ENCODE peak calls at places on chromosomes 3 and 15, in six cellular contexts. One of them, this sample, is unnamed.

GRCh38 chr3:56075089-56075488 is 393.2 kb downstream of the ERC2 start:
- DNase-seq in lung: no peak
- DNase-seq in HAP-1: no peak
- DNase-seq in CD8-positive, alpha-beta memory T cell: no peak
- DNase-seq in ovary: no peak
- DNase-seq in left ventricle myocardium inferior: no peak
- DNase-seq in this sample: no peak

GRCh38 chr3:133042778-133043177 is 4.6 kb downstream of the TMEM108 start:
- DNase-seq in lung: no peak
- DNase-seq in HAP-1: peak; percentile 8
- DNase-seq in CD8-positive, alpha-beta memory T cell: no peak
- DNase-seq in ovary: no peak
- DNase-seq in left ventricle myocardium inferior: no peak
- DNase-seq in this sample: no peak

GRCh38 chr15:40367673-40368611 is 9.9 kb downstream of the DISP2 start:
- DNase-seq in lung: peak; percentile 88
- DNase-seq in HAP-1: peak; percentile 89
- DNase-seq in CD8-positive, alpha-beta memory T cell: peak; percentile 81
- DNase-seq in ovary: peak; percentile 79
- DNase-seq in left ventricle myocardium inferior: peak; percentile 82
- DNase-seq in this sample: peak; percentile 93

GRCh38 chr3:81302045-81302444 is 459.4 kb downstream of the GBE1 start:
- DNase-seq in lung: no peak
- DNase-seq in HAP-1: peak; percentile 53
- DNase-seq in CD8-positive, alpha-beta memory T cell: no peak
- DNase-seq in ovary: peak; percentile 19
- DNase-seq in left ventricle myocardium inferior: no peak
- DNase-seq in this sample: no peak

GRCh38 chr3:195453236-195453635 is 10.4 kb upstream of the ACAP2 start:
- DNase-seq in lung: no peak
- DNase-seq in HAP-1: no peak
- DNase-seq in CD8-positive, alpha-beta memory T cell: no peak
- DNase-seq in ovary: no peak
- DNase-seq in left ventricle myocardium inferior: no peak
- DNase-seq in this sample: no peak

GRCh38 chr3:181568248-181568647 is 143.5 kb upstream of the SOX2 start:
- DNase-seq in lung: no peak
- DNase-seq in HAP-1: no peak
- DNase-seq in CD8-positive, alpha-beta memory T cell: no peak
- DNase-seq in ovary: no peak
- DNase-seq in left ventricle myocardium inferior: no peak
- DNase-seq in this sample: no peak

GRCh38 chr3:196712514-196713413 is 587 bp downstream of the PIGX start:
- DNase-seq in lung: peak; percentile 59
- DNase-seq in HAP-1: peak; percentile 16
- DNase-seq in CD8-positive, alpha-beta memory T cell: peak; percentile 62
- DNase-seq in ovary: peak; percentile 73
- DNase-seq in left ventricle myocardium inferior: peak; percentile 74
- DNase-seq in this sample: peak; percentile 64

GRCh38 chr15:70466895-70467529 is 296.3 kb downstream of the UACA start:
- DNase-seq in lung: peak; percentile 48
- DNase-seq in HAP-1: peak; percentile 77
- DNase-seq in CD8-positive, alpha-beta memory T cell: no peak
- DNase-seq in ovary: peak; percentile 54
- DNase-seq in left ventricle myocardium inferior: peak; percentile 46
- DNase-seq in this sample: no peak

GRCh38 chr3:64199933-64200332 is 25.3 kb downstream of the PRICKLE2 start:
- DNase-seq in lung: no peak
- DNase-seq in HAP-1: no peak
- DNase-seq in CD8-positive, alpha-beta memory T cell: no peak
- DNase-seq in ovary: no peak
- DNase-seq in left ventricle myocardium inferior: no peak
- DNase-seq in this sample: no peak

GRCh38 chr15:68157074-68157473 is 48.1 kb downstream of the CALML4 start:
- DNase-seq in lung: no peak
- DNase-seq in HAP-1: no peak
- DNase-seq in CD8-positive, alpha-beta memory T cell: no peak
- DNase-seq in ovary: no peak
- DNase-seq in left ventricle myocardium inferior: no peak
- DNase-seq in this sample: no peak

GRCh38 chr3:23650371-23651140 is 155.2 kb upstream of the UBE2E1 start:
- DNase-seq in lung: no peak
- DNase-seq in HAP-1: no peak
- DNase-seq in CD8-positive, alpha-beta memory T cell: no peak
- DNase-seq in ovary: no peak
- DNase-seq in left ventricle myocardium inferior: no peak
- DNase-seq in this sample: no peak

GRCh38 chr3:71109241-71109976 is 474.1 kb downstream of the FOXP1 start:
- DNase-seq in lung: no peak
- DNase-seq in HAP-1: no peak
- DNase-seq in CD8-positive, alpha-beta memory T cell: no peak
- DNase-seq in ovary: no peak
- DNase-seq in left ventricle myocardium inferior: no peak
- DNase-seq in this sample: no peak

GRCh38 chr15:45648521-45649200 is 13.8 kb downstream of the SQOR start:
- DNase-seq in lung: no peak
- DNase-seq in HAP-1: no peak
- DNase-seq in CD8-positive, alpha-beta memory T cell: no peak
- DNase-seq in ovary: no peak
- DNase-seq in left ventricle myocardium inferior: no peak
- DNase-seq in this sample: peak; percentile 88

DNA sequence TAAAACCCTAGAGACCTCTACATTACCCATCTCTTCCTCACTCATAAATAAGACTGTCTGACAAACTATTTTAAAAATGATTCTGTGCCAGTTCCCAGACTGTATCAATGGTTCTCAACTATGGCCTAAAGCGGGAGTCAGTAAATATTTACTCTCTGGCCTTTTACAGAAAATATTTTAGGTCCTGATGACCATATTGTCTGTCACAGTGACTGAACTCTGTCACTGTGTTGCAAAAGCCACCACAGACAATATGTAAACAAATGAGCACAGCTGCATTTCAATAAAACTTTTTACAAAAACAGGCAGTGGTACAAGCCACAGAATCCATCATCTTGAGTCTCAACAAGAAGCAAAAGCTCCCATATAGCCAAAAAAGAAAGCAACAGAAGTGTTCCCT is 45.4 kb downstream of the PLOD2 start:
- DNase-seq in lung: no peak
- DNase-seq in HAP-1: no peak
- DNase-seq in CD8-positive, alpha-beta memory T cell: no peak
- DNase-seq in ovary: no peak
- DNase-seq in left ventricle myocardium inferior: no peak
- DNase-seq in this sample: no peak
- H3K36me3 ChIP-seq in lung: peaks cover 4% of the 10 kb centered on the region
- H3K36me3 ChIP-seq in HAP-1: no peaks in the 10 kb centered on the region
- H3K36me3 ChIP-seq in CD8-positive, alpha-beta memory T cell: no peaks in the 10 kb centered on the region
- H3K36me3 ChIP-seq in ovary: no peaks in the 10 kb centered on the region
- H3K36me3 ChIP-seq in left ventricle myocardium inferior: peaks cover 76% of the 10 kb centered on the region
- H3K36me3 ChIP-seq in this sample: peaks cover 95% of the 10 kb centered on the region

GRCh38 chr3:42037318-42037945 is 53.7 kb upstream of the TRAK1 start:
- DNase-seq in lung: no peak
- DNase-seq in HAP-1: no peak
- DNase-seq in CD8-positive, alpha-beta memory T cell: no peak
- DNase-seq in ovary: no peak
- DNase-seq in left ventricle myocardium inferior: no peak
- DNase-seq in this sample: no peak
- H3K36me3 ChIP-seq in lung: peaks cover 6% of the 10 kb centered on the region
- H3K36me3 ChIP-seq in HAP-1: peaks cover 3% of the 10 kb centered on the region
- H3K36me3 ChIP-seq in CD8-positive, alpha-beta memory T cell: no peaks in the 10 kb centered on the region
- H3K36me3 ChIP-seq in ovary: no peaks in the 10 kb centered on the region
- H3K36me3 ChIP-seq in left ventricle myocardium inferior: peaks cover 12% of the 10 kb centered on the region
- H3K36me3 ChIP-seq in this sample: no peaks in the 10 kb centered on the region

GRCh38 chr3:57582470-57583168 is 14.5 kb downstream of the ARF4 start:
- DNase-seq in lung: no peak
- DNase-seq in HAP-1: peak; percentile 17
- DNase-seq in CD8-positive, alpha-beta memory T cell: no peak
- DNase-seq in ovary: no peak
- DNase-seq in left ventricle myocardium inferior: no peak
- DNase-seq in this sample: no peak
- H3K36me3 ChIP-seq in lung: peaks cover 12% of the 10 kb centered on the region
- H3K36me3 ChIP-seq in HAP-1: peaks cover 49% of the 10 kb centered on the region
- H3K36me3 ChIP-seq in CD8-positive, alpha-beta memory T cell: peaks cover 6% of the 10 kb centered on the region
- H3K36me3 ChIP-seq in ovary: no peaks in the 10 kb centered on the region
- H3K36me3 ChIP-seq in left ventricle myocardium inferior: peaks cover 56% of the 10 kb centered on the region
- H3K36me3 ChIP-seq in this sample: peaks cover 87% of the 10 kb centered on the region

GRCh38 chr3:76010252-76010651 is 224.9 kb upstream of the ZNF717 start:
- DNase-seq in lung: no peak
- DNase-seq in HAP-1: no peak
- DNase-seq in CD8-positive, alpha-beta memory T cell: no peak
- DNase-seq in ovary: no peak
- DNase-seq in left ventricle myocardium inferior: no peak
- DNase-seq in this sample: no peak

DNA sequence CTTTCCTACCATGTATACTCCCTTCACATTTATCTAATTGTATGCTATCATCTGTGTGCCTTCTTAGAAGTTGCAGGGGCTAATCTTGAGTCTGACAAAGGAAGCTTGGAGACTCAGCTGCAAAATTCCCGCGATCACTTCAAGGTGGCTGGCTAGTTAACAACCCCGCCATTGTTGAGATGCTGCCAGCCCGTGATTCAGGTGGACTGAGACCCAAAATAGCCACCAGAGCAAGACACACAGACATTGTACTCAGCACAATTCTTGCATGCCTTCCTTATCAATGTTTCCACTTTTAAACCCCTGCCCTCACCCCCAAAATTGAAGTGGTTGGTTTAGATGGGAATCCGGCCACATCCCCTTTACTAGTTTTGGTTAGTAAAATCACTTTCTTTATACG is 225.8 kb upstream of the ZNF717 start:
- DNase-seq in lung: no peak
- DNase-seq in HAP-1: no peak
- DNase-seq in CD8-positive, alpha-beta memory T cell: no peak
- DNase-seq in ovary: no peak
- DNase-seq in left ventricle myocardium inferior: no peak
- DNase-seq in this sample: no peak
- H3K36me3 ChIP-seq in lung: no peaks in the 10 kb centered on the region
- H3K36me3 ChIP-seq in HAP-1: no peaks in the 10 kb centered on the region
- H3K36me3 ChIP-seq in CD8-positive, alpha-beta memory T cell: no peaks in the 10 kb centered on the region
- H3K36me3 ChIP-seq in ovary: no peaks in the 10 kb centered on the region
- H3K36me3 ChIP-seq in left ventricle myocardium inferior: no peaks in the 10 kb centered on the region
- H3K36me3 ChIP-seq in this sample: no peaks in the 10 kb centered on the region

DNA sequence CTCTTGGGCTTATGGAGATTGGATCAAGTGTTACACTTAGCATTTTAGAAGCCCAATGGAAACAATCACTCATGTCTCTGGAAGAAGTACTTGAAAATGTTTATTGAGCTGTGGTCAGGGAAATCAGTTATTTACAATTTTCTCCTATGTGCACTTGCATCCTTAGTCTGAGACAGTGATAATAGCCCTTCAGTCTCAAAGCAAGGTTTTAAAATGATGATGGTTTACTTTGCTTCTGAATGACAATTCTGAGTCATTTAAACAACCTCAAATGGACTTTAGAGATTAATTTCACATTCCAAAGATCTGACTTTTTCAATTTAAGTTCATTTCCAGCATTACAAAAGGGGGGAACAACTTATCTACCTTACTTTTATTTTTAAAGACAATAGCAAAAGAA is 20.1 kb downstream of the TIPARP start:
- DNase-seq in lung: no peak
- DNase-seq in HAP-1: no peak
- DNase-seq in CD8-positive, alpha-beta memory T cell: no peak
- DNase-seq in ovary: no peak
- DNase-seq in left ventricle myocardium inferior: no peak
- DNase-seq in this sample: no peak
- H3K36me3 ChIP-seq in lung: peaks cover 3% of the 10 kb centered on the region
- H3K36me3 ChIP-seq in HAP-1: peaks cover 26% of the 10 kb centered on the region
- H3K36me3 ChIP-seq in CD8-positive, alpha-beta memory T cell: peaks cover 28% of the 10 kb centered on the region
- H3K36me3 ChIP-seq in ovary: no peaks in the 10 kb centered on the region
- H3K36me3 ChIP-seq in left ventricle myocardium inferior: peaks cover 57% of the 10 kb centered on the region
- H3K36me3 ChIP-seq in this sample: peaks cover 99% of the 10 kb centered on the region

DNA sequence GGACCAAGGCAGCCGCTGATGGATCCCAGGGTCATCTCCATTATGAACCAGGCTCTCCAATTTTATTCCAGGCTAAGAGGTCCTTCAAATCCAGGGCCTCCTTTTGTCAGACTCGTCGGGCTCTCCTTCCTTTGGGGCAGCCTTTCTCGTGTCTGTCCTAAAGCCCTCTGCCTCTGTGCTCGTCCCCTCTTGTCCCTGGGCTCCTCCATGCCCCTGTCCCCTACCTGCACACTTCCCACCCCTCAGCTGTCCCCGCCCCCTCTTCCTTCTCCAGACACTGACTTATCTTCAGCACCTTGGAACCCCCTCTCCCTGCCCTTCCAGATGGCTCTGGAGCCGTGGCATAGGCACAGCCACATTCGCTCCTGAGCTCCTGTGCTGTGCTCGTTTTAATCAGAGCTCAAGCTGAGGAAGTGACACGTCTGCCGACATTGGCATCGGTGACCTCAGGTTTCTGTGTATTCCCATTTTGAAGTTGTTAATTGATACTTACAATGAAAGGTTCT is 51.2 kb upstream of the SEC22A start:
- DNase-seq in lung: no peak
- DNase-seq in HAP-1: no peak
- DNase-seq in CD8-positive, alpha-beta memory T cell: no peak
- DNase-seq in ovary: no peak
- DNase-seq in left ventricle myocardium inferior: no peak
- DNase-seq in this sample: no peak
- H3K36me3 ChIP-seq in lung: peaks cover 42% of the 10 kb centered on the region
- H3K36me3 ChIP-seq in HAP-1: peaks cover 45% of the 10 kb centered on the region
- H3K36me3 ChIP-seq in CD8-positive, alpha-beta memory T cell: no peaks in the 10 kb centered on the region
- H3K36me3 ChIP-seq in ovary: no peaks in the 10 kb centered on the region
- H3K36me3 ChIP-seq in left ventricle myocardium inferior: peaks cover 67% of the 10 kb centered on the region
- H3K36me3 ChIP-seq in this sample: peaks cover 87% of the 10 kb centered on the region

GRCh38 chr3:128806588-128806987 is 72.8 kb upstream of the ACAD9 start:
- DNase-seq in lung: no peak
- DNase-seq in HAP-1: no peak
- DNase-seq in CD8-positive, alpha-beta memory T cell: no peak
- DNase-seq in ovary: no peak
- DNase-seq in left ventricle myocardium inferior: no peak
- DNase-seq in this sample: no peak
- H3K36me3 ChIP-seq in lung: peaks cover 21% of the 10 kb centered on the region
- H3K36me3 ChIP-seq in HAP-1: peaks cover 55% of the 10 kb centered on the region
- H3K36me3 ChIP-seq in CD8-positive, alpha-beta memory T cell: peaks cover 46% of the 10 kb centered on the region
- H3K36me3 ChIP-seq in ovary: no peaks in the 10 kb centered on the region
- H3K36me3 ChIP-seq in left ventricle myocardium inferior: peaks cover 55% of the 10 kb centered on the region
- H3K36me3 ChIP-seq in this sample: peaks cover 69% of the 10 kb centered on the region

DNA sequence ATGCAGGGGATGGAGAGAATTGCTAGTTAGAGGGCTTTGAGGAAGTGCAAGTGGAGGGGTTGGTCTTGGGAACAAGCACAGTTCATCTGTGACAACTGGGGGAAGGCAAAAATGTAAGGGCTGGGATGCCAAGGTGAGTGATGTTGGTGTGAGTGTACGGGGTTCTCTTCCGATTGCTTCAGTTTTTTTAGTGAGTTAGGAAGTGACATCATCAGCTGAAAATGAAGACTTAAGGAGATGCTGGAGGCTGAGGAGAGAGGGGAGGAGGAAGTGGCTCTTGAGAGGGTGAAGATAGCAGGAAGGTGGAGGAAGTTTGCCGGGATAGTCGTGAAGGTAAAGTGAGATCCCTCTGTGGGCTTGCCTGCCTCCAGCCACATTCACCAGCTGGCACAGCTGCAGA is 12.7 kb downstream of the TICRR start:
- DNase-seq in lung: no peak
- DNase-seq in HAP-1: no peak
- DNase-seq in CD8-positive, alpha-beta memory T cell: no peak
- DNase-seq in ovary: no peak
- DNase-seq in left ventricle myocardium inferior: no peak
- DNase-seq in this sample: no peak
- H3K36me3 ChIP-seq in lung: no peaks in the 10 kb centered on the region
- H3K36me3 ChIP-seq in HAP-1: peaks cover 95% of the 10 kb centered on the region
- H3K36me3 ChIP-seq in CD8-positive, alpha-beta memory T cell: no peaks in the 10 kb centered on the region
- H3K36me3 ChIP-seq in ovary: no peaks in the 10 kb centered on the region
- H3K36me3 ChIP-seq in left ventricle myocardium inferior: no peaks in the 10 kb centered on the region
- H3K36me3 ChIP-seq in this sample: peaks cover 100% of the 10 kb centered on the region